ENCODE peak calls at places on chromosomes 5 and 9, in five cellular contexts. G is RWPE1; D is NCI-H1105 treated with DMSO at 0.1 percent for 48 hours; S is stimulated activated naive CD4-positive, alpha-beta T cell treated with Interleukin-2 at 50 U/mL for 16 hours; B is GM03348. J is an unnamed sample.

GRCh38 chr9:98991981-98992884 is 48.5 kb downstream of the COL15A1 start:
- DNase-seq in D (no peak), S (no peak), B (no peak), G (no peak), J (peak; percentile 29)

GRCh38 chr9:19130436-19130835 is 3.1 kb upstream of the PLIN2 start:
- DNase-seq in D (no peak), G (no peak), B (no peak), S (no peak), J (peak; percentile 48)

GRCh38 chr5:154505567-154505966 is 27.5 kb upstream of the HAND1 start:
- DNase-seq in S (no peak), D (no peak), G (no peak), B (no peak), J (no peak)

GRCh38 chr9:133704711-133705181 is 33.4 kb downstream of the SARDH start:
- DNase-seq in D (no peak), S (no peak), G (no peak), B (no peak), J (no peak)

GRCh38 chr9:133712221-133713100 is 25.7 kb downstream of the SARDH start:
- DNase-seq in S (no peak), B (no peak), D (no peak), G (no peak), J (no peak)

GRCh38 chr5:15263942-15264341 is 236.0 kb upstream of the FBXL7 start:
- DNase-seq in G (no peak), S (no peak), D (no peak), B (no peak), J (no peak)

GRCh38 chr9:127555830-127556820 is 56.0 kb upstream of the STXBP1 start:
- DNase-seq in G (peak; percentile 99), S (peak; percentile 64), B (peak; percentile 93), D (no peak), J (no peak)

GRCh38 chr5:132753135-132753987 is 6.1 kb downstream of the CCNI2 start:
- DNase-seq in D (no peak), B (no peak), G (no peak), S (no peak), J (no peak)

GRCh38 chr5:129204525-129204924 is 110.0 kb downstream of the ISOC1 start:
- DNase-seq in D (no peak), B (no peak), G (no peak), S (no peak), J (no peak)

GRCh38 chr9:92969516-92970466 is 22.5 kb downstream of the FGD3 start:
- DNase-seq in D (no peak), B (no peak), G (no peak), S (no peak), J (no peak)

GRCh38 chr9:129726322-129727160 is 26.3 kb downstream of the PTGES start:
- DNase-seq in B (peak; percentile 95), S (peak; percentile 21), D (peak; percentile 41), G (peak; percentile 92), J (peak; percentile 91)

GRCh38 chr5:111231053-111231586 is 6.9 kb downstream of the CAMK4 start:
- DNase-seq in S (no peak), G (no peak), D (no peak), B (no peak), J (no peak)

GRCh38 chr5:154031923-154032489 is 6.7 kb downstream of the FAM114A2 start:
- DNase-seq in S (no peak), D (no peak), G (no peak), B (no peak), J (no peak)